ENCODE peak calls at places on chromosomes 4 and X, in eight cellular contexts. H, B, K, E, R, Q, Y and S are unnamed samples.

GRCh38 chr4:38504396-38504715 is 159.6 kb upstream of the KLF3 start:
- DNase-seq in R (no peak), Y (peak; percentile 61), H (no peak), E (no peak), K (no peak), B (no peak), Q (no peak), S (no peak)

GRCh38 chr4:186486172-186486571 is 69.2 kb downstream of the MTNR1A start:
- DNase-seq in Q (no peak), Y (no peak), B (no peak), E (peak; percentile 39), K (no peak), H (no peak), R (no peak), S (no peak)

GRCh38 chr4:10611673-10612072 is 72.9 kb downstream of the CLNK start:
- DNase-seq in E (no peak), Y (no peak), Q (peak; percentile 87), R (no peak), K (peak; percentile 22), B (peak; percentile 64), H (no peak), S (no peak)

GRCh38 chr4:37383579-37384229 is 139.2 kb downstream of the NWD2 start:
- DNase-seq in B (peak; percentile 83), H (no peak), Y (peak; percentile 38), R (no peak), Q (peak; percentile 30), K (peak; percentile 52), E (peak; percentile 47), S (no peak)

GRCh38 chr4:151099976-151100417 is 569 bp downstream of the RPS3A start:
- DNase-seq in Y (no peak), R (no peak), H (no peak), E (no peak), Q (peak; percentile 40), K (no peak), B (no peak), S (no peak)

GRCh38 chrX:151488677-151489076 is 74.8 kb upstream of the PASD1 start:
- DNase-seq in R (no peak), E (no peak), B (no peak), Q (no peak), H (no peak), Y (peak; percentile 17), K (no peak), S (no peak)

GRCh38 chr4:86834901-86835300 is 14.3 kb downstream of the SLC10A6 start:
- DNase-seq in Y (no peak), H (no peak), Q (peak; percentile 66), E (no peak), K (no peak), B (no peak), R (no peak), S (no peak)

GRCh38 chr4:62601737-62602136 is 1401.6 kb downstream of the ADGRL3 start:
- DNase-seq in Y (no peak), B (no peak), Q (no peak), K (no peak), E (no peak), R (no peak), H (no peak), S (no peak)

GRCh38 chrX:70030242-70030823 is 19.4 kb downstream of the AWAT2 start:
- DNase-seq in E (peak; percentile 58), B (peak; percentile 62), R (no peak), Q (peak; percentile 69), Y (peak; percentile 44), K (peak; percentile 59), H (peak; percentile 35), S (no peak)

GRCh38 chr4:13765535-13765934 is 138.0 kb upstream of the BOD1L1 start:
- DNase-seq in B (no peak), Q (peak; percentile 59), K (no peak), H (no peak), R (no peak), E (no peak), Y (no peak), S (no peak)

GRCh38 chrX:110045421-110045820 is 42.5 kb downstream of the TMEM164 start:
- DNase-seq in B (no peak), R (no peak), K (no peak), H (no peak), E (no peak), Q (no peak), Y (no peak), S (no peak)

GRCh38 chrX:107154787-107155620 is 36.4 kb upstream of the RBM41 start:
- DNase-seq in K (no peak), H (peak; percentile 23), Q (peak; percentile 59), B (peak; percentile 19), Y (no peak), R (no peak), E (no peak), S (no peak)

GRCh38 chr4:101345271-101345595 is 2.1 kb downstream of the PPP3CA start:
- DNase-seq in H (peak; percentile 20), B (no peak), E (no peak), Y (peak; percentile 35), K (peak; percentile 14), Q (peak; percentile 58), R (no peak), S (no peak)

GRCh38 chr4:38673109-38673978 is 9.3 kb downstream of the KLF3 start:
- DNase-seq in R (peak; percentile 78), B (peak; percentile 70), E (no peak), K (no peak), H (peak; percentile 67), Q (peak; percentile 74), Y (no peak), S (no peak)

GRCh38 chrX:26649534-26649933 is 433.6 kb downstream of the MAGEB5 start:
- DNase-seq in B (peak; percentile 9), E (peak; percentile 3), R (no peak), Y (peak; percentile 11), K (no peak), Q (peak; percentile 22), H (no peak), S (no peak)

DNA sequence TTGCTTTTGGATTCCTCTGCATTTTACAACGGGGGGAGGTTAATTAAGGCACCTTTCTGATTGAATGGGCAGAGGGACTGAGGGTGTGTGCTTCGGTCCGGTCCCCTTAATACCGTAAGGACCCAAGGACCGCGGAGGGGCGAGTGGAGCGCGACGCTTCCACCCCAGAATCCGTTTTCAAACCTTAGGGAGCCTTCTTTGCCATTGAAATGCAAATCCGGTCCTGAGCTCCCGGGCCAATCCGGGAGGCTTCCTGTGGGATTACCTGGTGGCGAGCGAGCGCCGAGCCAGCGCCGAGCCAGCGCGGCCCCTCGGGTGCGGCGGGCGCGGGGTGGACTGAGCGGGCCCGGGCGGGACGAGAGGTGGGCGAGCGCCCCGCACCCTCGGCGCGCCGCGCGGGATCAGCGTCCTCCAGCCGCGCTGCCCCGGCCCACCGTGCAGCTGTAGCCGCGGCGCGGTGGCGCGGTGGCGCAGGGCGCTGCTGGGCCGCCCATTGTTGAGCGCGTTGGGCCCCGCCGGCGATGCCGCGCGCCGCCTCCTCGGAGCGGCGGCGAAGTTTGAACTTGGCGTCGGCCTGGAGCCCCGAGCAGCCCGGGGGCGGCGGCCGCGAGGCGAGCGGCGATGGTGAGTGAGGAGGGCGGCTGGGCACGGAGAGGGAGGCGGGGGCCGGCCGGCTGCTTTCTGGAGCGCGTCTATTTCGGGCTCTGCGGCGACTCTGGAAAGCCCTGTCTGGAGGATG is 208.7 kb downstream of the SOWAHB start:
- DNase-seq in E (peak; percentile 39), K (peak; percentile 58), Q (no peak), H (peak; percentile 44), R (peak; percentile 72), B (peak; percentile 65), Y (peak; percentile 61), S (peak; percentile 48)
- TF ChIP-seq CTCF in E (no peak), K (no peak), Q (no peak), H (no peak), R (no peak), B (peak; percentile 1), Y (no peak), S (no peak)

DNA sequence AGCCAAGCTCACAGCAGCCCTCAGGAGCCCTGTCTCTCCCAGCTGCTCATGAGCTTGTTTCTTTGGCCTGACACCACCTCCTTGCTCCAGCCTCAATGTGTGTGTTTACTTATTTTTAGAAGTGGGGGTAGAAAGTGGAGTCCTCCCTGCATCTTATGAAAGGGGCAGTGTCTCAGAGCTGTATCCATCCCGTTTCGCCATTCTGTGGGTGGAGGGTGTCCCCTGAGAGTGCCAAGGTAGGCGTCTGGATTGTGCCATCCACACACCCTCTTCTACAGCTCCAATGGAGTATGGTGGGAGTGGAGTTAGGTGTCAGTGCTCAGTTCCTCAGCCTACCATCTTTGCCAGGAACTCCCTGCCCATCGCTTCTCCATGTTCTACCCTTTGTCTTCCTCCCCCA is 8.3 kb downstream of the SPON2 start:
- DNase-seq in R (no peak), H (no peak), K (no peak), E (no peak), Y (no peak), B (no peak), Q (no peak), S (no peak)
- TF ChIP-seq CTCF in R (no peak), H (no peak), K (no peak), E (no peak), Y (no peak), B (no peak), Q (no peak), S (no peak)

DNA sequence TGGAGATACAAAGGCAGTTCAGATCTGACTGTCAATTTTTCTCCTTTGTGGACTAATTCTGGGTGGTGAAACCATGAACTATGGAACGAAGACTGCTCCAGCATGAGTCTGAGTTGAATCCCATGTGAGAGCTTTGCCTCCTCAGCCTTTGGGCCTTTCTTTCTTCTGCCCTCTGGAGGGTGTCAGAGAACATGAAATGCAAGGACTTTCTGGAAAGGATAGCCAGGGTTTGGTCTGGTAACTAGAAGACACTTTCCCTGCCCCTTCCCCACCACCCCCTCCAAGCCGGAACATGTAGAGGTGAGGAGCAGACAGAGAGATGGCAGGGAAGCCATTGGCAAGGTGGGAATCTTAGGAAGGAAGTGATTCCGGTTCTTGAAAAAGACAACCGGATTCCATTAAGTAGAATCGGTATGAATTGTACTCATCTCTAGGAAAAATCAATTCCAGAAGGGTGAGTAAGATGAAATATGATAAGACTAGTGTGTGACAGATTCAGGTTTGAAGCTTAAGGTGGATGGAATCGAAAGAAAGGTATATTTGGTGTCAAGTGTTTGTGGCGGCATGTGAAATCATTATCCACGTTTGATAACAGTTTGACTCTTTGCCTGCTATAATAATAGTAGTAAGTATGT is 19.0 kb downstream of the FHL1 start:
- DNase-seq in Q (peak; percentile 61), B (peak; percentile 15), E (no peak), K (no peak), Y (no peak), R (no peak), H (no peak), S (no peak)
- TF ChIP-seq CTCF in Q (peak; percentile 52), B (peak; percentile 20), E (no peak), K (no peak), Y (peak; percentile 5), R (peak; percentile 23), H (peak; percentile 17), S (peak; percentile 32)

DNA sequence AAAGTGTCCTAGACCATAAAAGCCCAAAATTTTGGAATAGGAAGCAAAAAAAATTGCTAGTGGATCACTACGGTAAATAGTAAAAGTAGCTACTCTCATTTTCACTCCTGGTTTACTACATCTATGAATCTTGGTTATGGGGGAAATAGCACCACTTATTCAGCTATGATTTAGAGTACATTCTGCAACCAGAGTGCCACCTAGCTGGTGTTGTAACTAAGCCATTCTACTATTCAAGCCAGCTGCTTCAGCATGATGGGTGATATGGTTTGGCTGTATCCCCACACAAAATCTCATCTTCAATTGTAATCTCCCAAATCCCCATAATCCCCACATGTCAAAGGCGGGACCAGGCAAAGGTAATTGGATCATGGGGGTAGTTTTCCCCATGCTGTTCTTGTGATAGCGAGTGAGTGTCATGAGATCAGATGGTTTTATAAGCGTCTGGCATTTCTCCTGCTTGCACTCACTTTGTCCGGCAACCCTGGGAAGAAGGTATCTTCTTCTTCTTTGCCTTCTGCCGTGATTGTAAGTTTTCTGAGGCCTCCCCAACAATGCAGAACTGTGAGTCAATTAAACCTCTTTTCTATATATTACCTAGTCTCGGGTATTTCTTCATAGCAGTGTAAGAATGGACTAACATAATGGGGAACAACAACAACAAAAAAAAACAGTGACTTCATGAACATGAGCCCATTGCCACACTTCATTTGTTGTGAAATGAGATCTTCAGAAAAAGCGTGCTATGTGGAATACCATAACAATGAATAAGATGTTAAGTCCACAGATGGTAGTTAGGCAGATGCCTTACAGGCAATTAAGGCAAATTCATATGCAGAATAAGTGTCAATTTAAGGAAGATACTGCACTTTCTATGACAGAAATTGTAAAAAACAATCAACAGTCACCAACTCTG is 280.1 kb downstream of the PABPC4L start:
- DNase-seq in Y (no peak), B (peak; percentile 23), Q (peak; percentile 29), E (no peak), R (no peak), H (no peak), K (no peak), S (peak; percentile 7)
- TF ChIP-seq CTCF in Y (no peak), B (peak; percentile 32), Q (peak; percentile 28), E (no peak), R (no peak), H (no peak), K (no peak), S (peak; percentile 61)